ENCODE peak calls at places on chromosomes 3 and 15, in nine cellular contexts. U is esophagus muscularis mucosa, O is K562, D is A549, L is transverse colon, Q is cardiac muscle cell, K is endothelial cell of umbilical vein, X is IMR-90, M is RWPE2. F is an unnamed sample. For H3K4me1, the result is how much of the 10 kb centered on the place peaks cover.

GRCh38 chr15:71743861-71744382 is 66.4 kb upstream of the NR2E3 start:
- DNase-seq in Q (peak), K (peak), X (peak), D (peak), L (peak), O (peak), M (no peak), U (no peak), F (peak)

GRCh38 chr3:186340211-186340610 is 21.8 kb downstream of the DGKG start:
- DNase-seq in X (no peak), D (no peak), L (no peak), O (no peak), M (no peak), Q (no peak), K (no peak), U (no peak), F (no peak)

GRCh38 chr3:133895208-133896001 is at the start of gene RAB6B:
- DNase-seq in M (no peak), K (peak), L (no peak), X (peak), D (no peak), Q (peak), U (peak), O (peak), F (no peak)

GRCh38 chr3:184325269-184325668 is 10.9 kb downstream of the EIF4G1 start:
- DNase-seq in L (no peak), U (no peak), Q (no peak), O (no peak), X (no peak), D (no peak), M (no peak), K (no peak), F (no peak)

GRCh38 chr15:98155356-98155755 is 194.9 kb downstream of the ARRDC4 start:
- DNase-seq in U (no peak), K (no peak), M (no peak), D (no peak), X (no peak), Q (no peak), O (no peak), L (no peak), F (no peak)

GRCh38 chr15:76996526-76997401 is 1.8 kb downstream of the PSTPIP1 start:
- DNase-seq in O (no peak), Q (peak), K (peak), L (no peak), U (no peak), D (no peak), X (peak), M (peak), F (no peak)

GRCh38 chr3:4906107-4906621 is 73.1 kb upstream of the BHLHE40 start:
- DNase-seq in K (no peak), M (no peak), U (no peak), O (peak), X (peak), L (no peak), Q (peak), D (peak), F (no peak)

GRCh38 chr3:147507638-147508286 is 98.6 kb downstream of the ZIC1 start:
- DNase-seq in U (no peak), X (no peak), D (no peak), L (no peak), Q (peak), O (no peak), K (no peak), M (no peak), F (no peak)

GRCh38 chr15:29556385-29556784 is 265.9 kb downstream of the TJP1 start:
- DNase-seq in U (no peak), O (no peak), L (no peak), X (no peak), M (no peak), Q (peak), D (no peak), K (no peak), F (no peak)

DNA sequence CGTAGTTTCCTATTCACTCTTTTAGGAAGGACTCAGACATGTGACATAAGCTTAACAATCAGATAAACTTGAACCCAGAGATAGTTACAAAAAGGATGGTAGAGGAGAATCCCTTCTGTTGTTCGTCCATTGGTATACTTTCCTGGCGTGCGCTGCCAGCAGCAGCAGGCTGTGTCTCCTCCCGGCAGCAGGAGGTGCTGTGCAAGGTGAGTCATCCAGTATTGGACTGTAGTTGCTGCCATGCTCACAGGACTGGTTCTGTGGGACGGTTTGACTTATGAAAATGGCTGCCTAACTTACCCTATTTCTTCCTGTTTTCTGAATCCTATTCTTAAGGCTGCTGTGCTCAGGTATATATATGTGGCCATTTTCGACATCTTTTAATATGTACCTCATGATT is 253.4 kb upstream of the LRRC3B start:
- DNase-seq in O (no peak), M (no peak), D (peak), L (no peak), X (no peak), K (no peak), U (no peak), Q (no peak), F (no peak)
- TF ChIP-seq CTCF in O (no peak), M (no peak), D (no peak), L (no peak), X (no peak), K (no peak), U (no peak), Q (no peak), F (no peak)

GRCh38 chr3:177429772-177430171 is 232.5 kb upstream of the TBL1XR1 start:
- DNase-seq in D (no peak), Q (no peak), M (no peak), U (no peak), L (no peak), K (no peak), O (no peak), X (no peak), F (no peak)

GRCh38 chr3:177435301-177435700 is 238.0 kb upstream of the TBL1XR1 start:
- DNase-seq in X (no peak), Q (no peak), O (no peak), L (no peak), M (no peak), D (no peak), U (no peak), K (no peak), F (no peak)

GRCh38 chr3:177429066-177429465 is 231.8 kb upstream of the TBL1XR1 start:
- DNase-seq in K (no peak), Q (no peak), D (no peak), O (no peak), U (no peak), L (no peak), X (no peak), M (no peak), F (no peak)

GRCh38 chr3:177430653-177431052 is 233.4 kb upstream of the TBL1XR1 start:
- DNase-seq in O (peak), Q (no peak), L (no peak), D (no peak), X (no peak), U (no peak), M (no peak), K (no peak), F (no peak)

GRCh38 chr3:177431525-177432255 is 234.4 kb upstream of the TBL1XR1 start:
- DNase-seq in K (peak), U (no peak), M (no peak), D (no peak), O (peak), X (no peak), Q (peak), L (no peak), F (no peak)
- H3K4me3 ChIP-seq in K (no peak), U (no peak), M (no peak), D (no peak), O (no peak), X (no peak), Q (no peak), L (no peak), F (no peak)

GRCh38 chr3:124633527-124633926 is 96.7 kb upstream of the UMPS start:
- DNase-seq in D (no peak), L (no peak), M (no peak), X (no peak), U (no peak), K (no peak), O (no peak), Q (no peak), F (no peak)

GRCh38 chr3:124630994-124631393 is 99.3 kb upstream of the UMPS start:
- DNase-seq in O (no peak), U (no peak), Q (no peak), M (no peak), D (no peak), X (no peak), K (no peak), L (no peak), F (no peak)

GRCh38 chr3:124634210-124635168 is 95.8 kb upstream of the UMPS start:
- DNase-seq in D (peak), M (no peak), L (peak), Q (no peak), O (no peak), K (no peak), U (no peak), X (no peak), F (no peak)

GRCh38 chr3:124631727-124632126 is 98.5 kb upstream of the UMPS start:
- DNase-seq in X (no peak), L (no peak), O (no peak), M (no peak), K (no peak), Q (no peak), D (no peak), U (no peak), F (no peak)

DNA sequence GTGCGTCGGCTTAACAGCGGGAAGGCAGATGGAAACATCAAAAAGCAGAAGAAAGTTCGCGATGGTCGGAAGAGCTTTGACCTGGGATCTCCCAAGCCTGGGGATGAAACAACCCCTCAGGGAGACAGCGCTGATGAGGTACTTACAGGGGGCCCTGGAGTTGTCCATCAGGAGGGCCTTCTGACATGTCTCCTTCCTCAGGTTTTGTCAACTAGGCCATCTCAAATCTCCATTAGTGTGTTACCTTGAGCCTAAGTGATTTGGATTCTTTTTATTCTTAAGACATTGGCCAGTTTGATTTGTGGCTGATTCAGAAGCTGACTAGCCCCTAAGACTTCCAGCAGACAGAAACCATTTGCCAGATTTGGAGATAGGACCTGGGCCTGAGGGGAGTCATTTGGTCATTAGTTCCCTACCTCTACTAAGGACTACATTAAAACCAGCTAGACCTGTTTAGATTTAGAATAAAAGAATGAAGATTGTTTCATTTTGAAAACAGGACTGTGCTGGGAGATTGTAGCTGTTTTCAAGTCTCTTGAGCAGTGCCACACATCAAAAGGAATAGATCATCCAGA is 97.6 kb upstream of the UMPS start:
- DNase-seq in M (no peak), U (no peak), K (no peak), X (no peak), D (no peak), O (no peak), Q (no peak), L (no peak), F (no peak)
- H3K4me1 ChIP-seq in M (under half), U (under half), K (under half), X (under half), D (under half), O (under half), Q (under half), L (half or more), F (under half)

GRCh38 chr3:38646630-38647029 is 2.9 kb downstream of the SCN5A start:
- DNase-seq in Q (peak), L (no peak), K (peak), D (peak), M (no peak), U (peak), X (peak), O (peak), F (peak)
- TF ChIP-seq CTCF in Q (peak), L (no peak), K (peak), D (peak), M (peak), U (no peak), X (peak), O (peak), F (peak)